ENCODE peak calls at places on chromosomes 6 and 20, in seven cellular contexts. E is thoracic aorta; G is endodermal cell; O is activated naive CD8-positive, alpha-beta T cell treated with anti-CD3 and anti-CD28 coated beads, Interleukin-2, amount 50 U/mL, for 24 hours; V is fibroblast of pulmonary artery; Z is choroid plexus epithelial cell; H is AG09309. A is an unnamed sample.

GRCh38 chr6:34459899-34460593 is 5.8 kb upstream of the PACSIN1 start:
- DNase-seq in E (no peak), G (peak), O (peak), V (peak), Z (peak), H (peak), A (no peak)

GRCh38 chr6:75751443-75751842 is 2.4 kb downstream of the MYO6 start:
- DNase-seq in E (no peak), G (no peak), O (no peak), V (peak), Z (peak), H (no peak), A (no peak)

GRCh38 chr6:168192195-168192900 is 113.3 kb upstream of the FRMD1 start:
- DNase-seq in E (no peak), G (peak), O (no peak), V (no peak), Z (no peak), H (no peak), A (no peak)

GRCh38 chr6:28336284-28337024 is 506 bp upstream of the ZSCAN31 start:
- DNase-seq in E (no peak), G (no peak), O (peak), V (peak), Z (peak), H (no peak), A (no peak)

GRCh38 chr20:8406394-8406793 is 274.3 kb downstream of the PLCB1 start:
- DNase-seq in E (no peak), G (no peak), O (no peak), V (no peak), Z (no peak), H (no peak), A (no peak)

GRCh38 chr6:2503816-2504494 is 246.8 kb downstream of the MYLK4 start:
- DNase-seq in E (no peak), G (no peak), O (no peak), V (peak), Z (peak), H (no peak), A (no peak)

GRCh38 chr6:45617441-45617840 is 239.7 kb upstream of the SUPT3H start:
- DNase-seq in E (no peak), G (no peak), O (no peak), V (peak), Z (peak), H (no peak), A (no peak)

GRCh38 chr20:37615507-37616425 is 78.1 kb upstream of the CTNNBL1 start:
- DNase-seq in E (no peak), G (peak), O (peak), V (peak), Z (peak), H (no peak), A (no peak)

GRCh38 chr20:41512624-41513023 is 105.6 kb downstream of the CHD6 start:
- DNase-seq in E (no peak), G (no peak), O (no peak), V (no peak), Z (peak), H (no peak), A (no peak)

GRCh38 chr6:36793296-36793912 is 45.8 kb downstream of the CPNE5 start:
- DNase-seq in E (no peak), G (no peak), O (no peak), V (no peak), Z (no peak), H (no peak), A (no peak)

A was measured in BJ.